ENCODE peak calls at places on chromosomes 3 and 15, in five cellular contexts. K is uterus, A is BE2C, S is cardiac muscle cell, Z is choroid plexus epithelial cell. C is an unnamed sample.

GRCh38 chr3:126870608-126871210 is 112.2 kb upstream of the PLXNA1 start:
- DNase-seq in A (no peak), K (peak), Z (no peak), S (peak), C (no peak)

GRCh38 chr15:85755942-85756341 is 38.8 kb downstream of the KLHL25 start:
- DNase-seq in K (peak), Z (no peak), S (no peak), A (no peak), C (no peak)

GRCh38 chr15:90049030-90049429 is 47.9 kb downstream of the ZNF710 start:
- DNase-seq in Z (no peak), S (no peak), K (no peak), A (no peak), C (no peak)

GRCh38 chr3:106401666-106402319 is 533.0 kb upstream of the CBLB start:
- DNase-seq in A (no peak), S (peak), K (no peak), Z (peak), C (no peak)

GRCh38 chr3:53844262-53845102 is 1.7 kb downstream of the CHDH start:
- DNase-seq in Z (no peak), S (no peak), K (no peak), A (no peak), C (no peak)

GRCh38 chr3:166456291-166456690 is 619.1 kb upstream of the BCHE start:
- DNase-seq in K (no peak), A (no peak), S (no peak), Z (no peak), C (no peak)

GRCh38 chr3:2765002-2765579 is 345.1 kb downstream of the IL5RA start:
- DNase-seq in A (peak), S (no peak), Z (no peak), K (no peak), C (peak)

GRCh38 chr15:64893481-64894394 is 18.0 kb upstream of the ANKDD1A start:
- DNase-seq in Z (peak), S (peak), K (peak), A (peak), C (peak)

GRCh38 chr15:94576889-94577533 is 345.6 kb downstream of the MCTP2 start:
- DNase-seq in S (peak), Z (peak), K (no peak), A (peak), C (peak)

GRCh38 chr3:160840590-160840989 is 84.6 kb downstream of the PPM1L start:
- DNase-seq in S (no peak), K (no peak), Z (no peak), A (no peak), C (no peak)

GRCh38 chr3:39150803-39151631 is 2.4 kb downstream of the CSRNP1 start:
- DNase-seq in K (peak), S (peak), A (peak), Z (peak), C (peak)

GRCh38 chr3:57911588-57911987 is 96.6 kb upstream of the FLNB start:
- DNase-seq in Z (peak), S (no peak), A (no peak), K (no peak), C (no peak)

GRCh38 chr3:54299169-54299935 is 177.0 kb downstream of the CACNA2D3 start:
- DNase-seq in K (no peak), Z (no peak), S (no peak), A (no peak), C (peak)

GRCh38 chr3:39809181-39809994 is at the start of gene MYRIP:
- DNase-seq in K (peak), A (peak), Z (peak), S (peak), C (peak)

GRCh38 chr3:121482651-121483050 is 63.1 kb downstream of the POLQ start:
- DNase-seq in A (no peak), Z (peak), S (peak), K (no peak), C (no peak)

GRCh38 chr3:40178012-40178594 is 131.4 kb upstream of the EIF1B start:
- DNase-seq in A (no peak), Z (no peak), K (no peak), S (no peak), C (no peak)

GRCh38 chr3:98972155-98972554 is 70.7 kb upstream of the DCBLD2 start:
- DNase-seq in S (peak), A (no peak), Z (peak), K (no peak), C (no peak)

GRCh38 chr3:123633530-123633929 is 48.7 kb upstream of the HACD2 start:
- DNase-seq in A (no peak), Z (peak), S (peak), K (no peak), C (no peak)

DNA sequence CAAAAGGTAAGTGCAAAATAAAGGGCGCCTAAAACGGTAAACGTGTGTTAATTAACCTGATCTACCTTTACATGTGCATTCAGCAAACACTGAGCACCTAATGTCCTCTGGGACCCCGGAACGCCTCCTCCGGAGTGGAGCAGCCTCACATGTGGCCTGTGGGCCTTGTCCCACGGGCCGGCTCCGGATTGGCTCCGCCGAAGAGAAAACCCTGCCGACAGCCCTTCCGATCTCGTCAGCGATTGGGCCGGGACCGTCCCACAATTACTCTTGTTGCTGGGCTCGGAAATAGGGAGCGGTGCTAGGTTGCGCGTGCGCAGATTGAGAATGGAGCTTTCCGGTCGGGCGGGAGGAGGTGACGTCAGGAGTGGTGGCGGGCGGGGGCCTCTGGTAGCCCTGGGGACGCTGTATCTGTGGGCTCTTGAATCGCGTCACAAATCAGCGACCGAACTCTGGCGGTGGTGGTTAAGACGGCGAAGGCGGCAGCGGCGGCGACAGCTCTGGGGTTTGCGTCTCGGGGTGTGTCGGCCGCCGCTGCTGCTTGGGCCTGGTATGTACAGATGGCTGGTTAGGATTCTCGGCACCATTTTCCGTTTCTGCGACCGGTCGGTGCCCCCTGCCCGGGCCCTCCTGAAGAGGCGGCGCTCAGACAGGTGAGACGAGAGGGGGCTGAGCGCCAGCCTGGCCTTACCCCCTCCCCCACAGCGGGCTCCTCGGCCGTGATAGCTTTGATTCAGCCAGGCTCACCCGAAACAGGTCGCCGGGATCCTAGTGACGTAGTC is at the start of gene SENP2:
- DNase-seq in A (peak), K (peak), Z (peak), S (peak), C (peak)
- TF ChIP-seq CTCF in A (no peak), K (no peak), Z (no peak), S (no peak), C (no peak)

DNA sequence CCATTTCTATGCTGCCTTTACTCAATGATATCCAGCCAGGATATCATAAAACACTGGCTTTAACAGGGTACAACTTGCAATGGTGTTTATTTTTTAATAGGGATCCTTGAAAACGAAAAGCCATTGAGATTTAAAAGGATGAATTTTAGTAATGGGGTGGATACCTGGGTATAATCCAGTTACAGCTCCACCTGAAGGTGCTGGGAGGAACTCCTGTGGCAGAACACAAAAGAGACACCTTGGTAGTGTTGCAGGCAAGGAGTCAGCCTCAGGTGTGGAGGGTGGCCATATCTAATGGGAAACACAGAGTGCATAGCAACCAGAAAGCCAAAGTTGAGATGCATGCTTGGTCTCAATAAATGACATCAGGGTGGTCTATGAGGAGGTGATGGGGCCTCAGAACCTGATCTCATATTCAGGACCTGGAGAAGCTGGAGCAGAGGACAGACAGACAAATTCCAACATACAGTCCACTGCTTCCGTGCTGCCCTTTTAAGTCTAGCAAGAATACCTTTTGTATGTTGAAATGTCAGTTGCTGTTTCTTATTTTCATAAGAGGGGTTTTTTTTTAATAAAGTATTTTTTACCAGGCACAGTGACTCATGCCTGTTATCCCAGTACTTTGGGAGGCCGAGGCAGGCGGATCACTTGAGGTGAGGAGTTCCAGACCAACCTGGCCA is 12.0 kb upstream of the PAQR9 start:
- DNase-seq in A (no peak), Z (no peak), K (no peak), S (no peak), C (no peak)
- TF ChIP-seq CTCF in A (peak), Z (no peak), K (no peak), S (no peak), C (peak)

GRCh38 chr15:60535265-60535664 is 56.3 kb upstream of the ICE2 start:
- DNase-seq in S (no peak), Z (no peak), A (no peak), K (no peak), C (no peak)

GRCh38 chr15:60534051-60534450 is 55.1 kb upstream of the ICE2 start:
- DNase-seq in S (no peak), Z (no peak), A (no peak), K (no peak), C (no peak)

GRCh38 chr15:60535743-60536142 is 56.8 kb upstream of the ICE2 start:
- DNase-seq in A (no peak), Z (peak), S (no peak), K (no peak), C (no peak)

GRCh38 chr15:60536314-60536713 is 57.4 kb upstream of the ICE2 start:
- DNase-seq in Z (peak), S (no peak), K (no peak), A (no peak), C (no peak)

GRCh38 chr15:60534546-60534945 is 55.6 kb upstream of the ICE2 start:
- DNase-seq in A (no peak), Z (no peak), K (no peak), S (no peak), C (no peak)
- TF ChIP-seq CTCF in A (no peak), Z (no peak), K (no peak), S (no peak), C (no peak)

GRCh38 chr3:195849322-195850074 is 37.8 kb upstream of the MUC4 start:
- DNase-seq in Z (no peak), S (peak), A (peak), K (no peak), C (peak)
- TF ChIP-seq CTCF in Z (no peak), S (peak), A (peak), K (no peak), C (peak)

GRCh38 chr15:82647045-82647834 is at the start of gene CPEB1:
- DNase-seq in S (peak), A (peak), K (peak), Z (peak), C (peak)

GRCh38 chr15:82647835-82648256 is 683 bp upstream of the CPEB1 start:
- DNase-seq in A (no peak), K (peak), S (no peak), Z (no peak), C (peak)

GRCh38 chr15:82650046-82650670 is 3.0 kb upstream of the CPEB1 start:
- DNase-seq in A (no peak), Z (no peak), S (no peak), K (no peak), C (no peak)

GRCh38 chr15:82649226-82649999 is 2.2 kb upstream of the CPEB1 start:
- DNase-seq in A (no peak), S (no peak), Z (no peak), K (no peak), C (no peak)

GRCh38 chr15:82648257-82649103 is 1.3 kb upstream of the CPEB1 start:
- DNase-seq in S (peak), Z (no peak), K (peak), A (no peak), C (no peak)
- TF ChIP-seq CTCF in S (no peak), Z (no peak), K (no peak), A (peak), C (no peak)

DNA sequence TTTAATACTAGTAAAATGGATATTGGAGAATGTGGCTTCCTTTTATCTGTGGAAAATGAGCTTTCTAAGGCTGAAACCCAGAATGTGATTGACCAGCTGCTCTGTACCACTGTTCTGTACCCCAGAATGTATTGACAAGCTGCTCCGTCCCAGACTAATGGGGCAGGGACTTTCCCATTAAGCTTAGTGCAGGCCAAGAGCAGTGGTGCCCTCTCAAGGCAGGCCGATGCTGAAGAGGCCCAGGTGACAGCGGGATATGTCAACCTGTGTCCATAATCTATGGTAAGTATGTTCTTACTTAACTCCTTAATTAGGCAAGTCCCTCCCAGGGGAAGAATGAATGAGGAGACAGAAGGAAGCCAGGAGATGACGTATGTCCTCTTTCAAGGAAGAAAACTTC is 31.1 kb downstream of the SGO1 start:
- DNase-seq in Z (no peak), K (no peak), S (no peak), A (no peak), C (peak)
- TF ChIP-seq CTCF in Z (no peak), K (no peak), S (no peak), A (no peak), C (peak)

GRCh38 chr3:60953406-60953805 is 297.8 kb downstream of the FHIT start:
- DNase-seq in Z (no peak), A (no peak), K (no peak), S (peak), C (no peak)

GRCh38 chr3:60955034-60955433 is 296.2 kb downstream of the FHIT start:
- DNase-seq in Z (no peak), S (no peak), K (no peak), A (no peak), C (no peak)

GRCh38 chr3:60957541-60957940 is 293.7 kb downstream of the FHIT start:
- DNase-seq in S (no peak), A (no peak), K (no peak), Z (no peak), C (no peak)

GRCh38 chr3:60956729-60957128 is 294.5 kb downstream of the FHIT start:
- DNase-seq in S (no peak), K (no peak), Z (no peak), A (no peak), C (no peak)

GRCh38 chr3:60954049-60954448 is 297.2 kb downstream of the FHIT start:
- DNase-seq in A (no peak), S (no peak), K (no peak), Z (no peak), C (no peak)
- TF ChIP-seq CTCF in A (no peak), S (no peak), K (no peak), Z (no peak), C (no peak)